ENCODE peak calls at places on chromosomes 3 and 15, in ten cellular contexts. H is neural crest cell; D is astrocyte of the spinal cord; K is stimulated activated CD4-positive, alpha-beta T cell treated with anti-CD3 and anti-CD28 coated beads, Interleukin-1b, Interleukin-23, amount 100 ng/mL, for 4 hours; A is RWPE1; U is SK-MEL-5; T is activated CD4-positive, alpha-beta T cell treated with anti-CD3 and anti-CD28 coated beads, Interleukin-2, amount 50 U/mL, for 48 hours; I is OCI-LY7; B is AG09309; Q is neuronal stem cell. P is an unnamed sample.

GRCh38 chr3:16546186-16547004 is 32.9 kb upstream of the RFTN1 start:
- DNase-seq in H (no peak), D (no peak), K (no peak), A (no peak), U (peak), T (no peak), I (no peak), B (no peak), Q (no peak), P (no peak)

GRCh38 chr3:33438284-33438668 is 1.9 kb downstream of the UBP1 start:
- DNase-seq in H (no peak), D (peak), K (no peak), A (peak), U (peak), T (no peak), I (peak), B (no peak), Q (no peak), P (no peak)

GRCh38 chr15:40072216-40072990 is 33.4 kb upstream of the SRP14 start:
- DNase-seq in H (no peak), D (no peak), K (no peak), A (no peak), U (no peak), T (no peak), I (no peak), B (no peak), Q (no peak), P (no peak)

GRCh38 chr3:177881330-177881729 is 654.9 kb upstream of the KCNMB2 start:
- DNase-seq in H (no peak), D (no peak), K (no peak), A (no peak), U (no peak), T (no peak), I (no peak), B (no peak), Q (no peak), P (no peak)

GRCh38 chr15:71515375-71516186 is 294.8 kb upstream of the NR2E3 start:
- DNase-seq in H (no peak), D (no peak), K (no peak), A (no peak), U (no peak), T (no peak), I (no peak), B (no peak), Q (no peak), P (no peak)

GRCh38 chr3:13125092-13126015 is 52.1 kb upstream of the IQSEC1 start:
- DNase-seq in H (no peak), D (no peak), K (no peak), A (no peak), U (no peak), T (no peak), I (no peak), B (no peak), Q (no peak), P (no peak)

GRCh38 chr3:119219069-119219468 is 21.6 kb downstream of the B4GALT4 start:
- DNase-seq in H (no peak), D (no peak), K (no peak), A (no peak), U (no peak), T (peak), I (no peak), B (no peak), Q (no peak), P (no peak)

GRCh38 chr3:46913644-46914043 is 36.1 kb downstream of the PTH1R start:
- DNase-seq in H (no peak), D (peak), K (no peak), A (peak), U (no peak), T (no peak), I (no peak), B (no peak), Q (no peak), P (peak)

GRCh38 chr3:128623762-128624176 is 26.8 kb downstream of the RPN1 start:
- DNase-seq in H (no peak), D (peak), K (no peak), A (no peak), U (no peak), T (no peak), I (no peak), B (peak), Q (no peak), P (no peak)

GRCh38 chr15:35838422-35839150 is 292.6 kb upstream of the DPH6 start:
- DNase-seq in H (no peak), D (no peak), K (no peak), A (no peak), U (no peak), T (no peak), I (no peak), B (no peak), Q (no peak), P (no peak)

GRCh38 chr15:83046558-83047127 is 20.4 kb downstream of the BTBD1 start:
- DNase-seq in H (no peak), D (peak), K (no peak), A (peak), U (no peak), T (no peak), I (no peak), B (no peak), Q (no peak), P (no peak)

GRCh38 chr3:182782149-182782548 is 11.2 kb upstream of the ATP11B start:
- DNase-seq in H (no peak), D (no peak), K (no peak), A (no peak), U (no peak), T (no peak), I (no peak), B (no peak), Q (no peak), P (no peak)

GRCh38 chr3:122973893-122974615 is 53.5 kb downstream of the SEMA5B start:
- DNase-seq in H (no peak), D (no peak), K (no peak), A (no peak), U (no peak), T (no peak), I (no peak), B (no peak), Q (no peak), P (no peak)

GRCh38 chr3:9420850-9421549 is 23.6 kb downstream of the SETD5 start:
- DNase-seq in H (no peak), D (peak), K (no peak), A (no peak), U (no peak), T (no peak), I (no peak), B (no peak), Q (no peak), P (no peak)

GRCh38 chr3:112321867-112322652 is 10.9 kb upstream of the CD200 start:
- DNase-seq in H (no peak), D (no peak), K (no peak), A (no peak), U (no peak), T (no peak), I (no peak), B (no peak), Q (no peak), P (no peak)

GRCh38 chr3:18446067-18446793 is 21.1 kb upstream of the SATB1 start:
- DNase-seq in H (no peak), D (no peak), K (no peak), A (no peak), U (no peak), T (no peak), I (no peak), B (no peak), Q (no peak), P (no peak)

GRCh38 chr3:7630351-7630911 is 769.5 kb downstream of the GRM7 start:
- DNase-seq in H (no peak), D (no peak), K (no peak), A (no peak), U (no peak), T (no peak), I (no peak), B (no peak), Q (no peak), P (no peak)

GRCh38 chr3:172087198-172087597 is 47.8 kb downstream of the FNDC3B start:
- DNase-seq in H (no peak), D (no peak), K (no peak), A (peak), U (no peak), T (no peak), I (no peak), B (no peak), Q (no peak), P (no peak)

GRCh38 chr3:113697192-113698090 is 999 bp upstream of the USF3 start:
- DNase-seq in H (no peak), D (no peak), K (no peak), A (peak), U (peak), T (peak), I (peak), B (no peak), Q (no peak), P (peak)

GRCh38 chr3:40843208-40843624 is 318.5 kb downstream of the ZNF621 start:
- DNase-seq in H (no peak), D (no peak), K (no peak), A (no peak), U (peak), T (no peak), I (no peak), B (no peak), Q (no peak), P (no peak)

GRCh38 chr3:122674339-122674738 is 6.3 kb upstream of the PARP14 start:
- DNase-seq in H (no peak), D (no peak), K (no peak), A (no peak), U (no peak), T (no peak), I (peak), B (no peak), Q (no peak), P (no peak)

GRCh38 chr15:69548771-69549170 is 96.2 kb downstream of the RPLP1 start:
- DNase-seq in H (no peak), D (no peak), K (no peak), A (no peak), U (no peak), T (no peak), I (no peak), B (no peak), Q (no peak), P (no peak)

GRCh38 chr3:99753268-99753975 is 64.2 kb upstream of the CMSS1 start:
- DNase-seq in H (peak), D (peak), K (no peak), A (peak), U (peak), T (peak), I (peak), B (no peak), Q (peak), P (peak)

GRCh38 chr15:78156653-78157052 is 7.5 kb downstream of the IDH3A start:
- DNase-seq in H (no peak), D (no peak), K (no peak), A (no peak), U (no peak), T (no peak), I (no peak), B (peak), Q (no peak), P (no peak)

GRCh38 chr3:196842567-196843434 is 24.9 kb upstream of the SENP5 start:
- DNase-seq in H (no peak), D (no peak), K (no peak), A (no peak), U (peak), T (peak), I (no peak), B (no peak), Q (no peak), P (no peak)

GRCh38 chr15:64455951-64456350 is 4.4 kb upstream of the ZNF609 start:
- DNase-seq in H (no peak), D (no peak), K (no peak), A (no peak), U (no peak), T (no peak), I (peak), B (no peak), Q (no peak), P (no peak)

GRCh38 chr3:137263982-137264777 is 306.4 kb downstream of the IL20RB start:
- DNase-seq in H (no peak), D (no peak), K (no peak), A (no peak), U (no peak), T (no peak), I (no peak), B (no peak), Q (no peak), P (no peak)

GRCh38 chr3:90052425-90052950 is 945.1 kb downstream of the EPHA3 start:
- DNase-seq in H (no peak), D (no peak), K (no peak), A (no peak), U (no peak), T (no peak), I (no peak), B (no peak), Q (no peak), P (no peak)

GRCh38 chr3:159635047-159635641 is 353.5 kb upstream of the IL12A start:
- DNase-seq in H (no peak), D (peak), K (no peak), A (peak), U (no peak), T (no peak), I (no peak), B (no peak), Q (no peak), P (no peak)